ENCODE peak calls at places on chromosomes 6 and 20, in five cellular contexts. G is mesendoderm, B is mesenchymal stem cell, K is IMR-90, Z is neuronal stem cell. N is an unnamed sample.

GRCh38 chr20:58551631-58552030 is 36.4 kb upstream of the APCDD1L start:
- DNase-seq in G (no peak), B (no peak), K (no peak), Z (no peak), N (no peak)

GRCh38 chr20:49052334-49052733 is 6.2 kb downstream of the CSE1L start:
- DNase-seq in G (peak), B (no peak), K (peak), Z (no peak), N (no peak)

GRCh38 chr20:62832951-62833391 is 16.1 kb downstream of the COL9A3 start:
- DNase-seq in G (no peak), B (no peak), K (no peak), Z (no peak), N (no peak)

GRCh38 chr6:91653954-91654843 is 1067.3 kb upstream of the MAP3K7 start:
- DNase-seq in G (peak), B (no peak), K (no peak), Z (no peak), N (no peak)

GRCh38 chr6:139329224-139329623 is 37.4 kb upstream of the TXLNB start:
- DNase-seq in G (no peak), B (no peak), K (no peak), Z (no peak), N (no peak)

GRCh38 chr20:20890751-20891150 is 178.3 kb upstream of the RALGAPA2 start:
- DNase-seq in G (no peak), B (no peak), K (no peak), Z (no peak), N (no peak)

GRCh38 chr6:154367839-154368695 is 11.5 kb upstream of the IPCEF1 start:
- DNase-seq in G (no peak), B (no peak), K (no peak), Z (no peak), N (peak)

GRCh38 chr6:150596439-150596838 is 3.2 kb upstream of the PLEKHG1 start:
- DNase-seq in G (no peak), B (no peak), K (no peak), Z (no peak), N (no peak)

GRCh38 chr20:51563597-51564332 is 21.2 kb upstream of the NFATC2 start:
- DNase-seq in G (peak), B (peak), K (peak), Z (no peak), N (peak)

DNA sequence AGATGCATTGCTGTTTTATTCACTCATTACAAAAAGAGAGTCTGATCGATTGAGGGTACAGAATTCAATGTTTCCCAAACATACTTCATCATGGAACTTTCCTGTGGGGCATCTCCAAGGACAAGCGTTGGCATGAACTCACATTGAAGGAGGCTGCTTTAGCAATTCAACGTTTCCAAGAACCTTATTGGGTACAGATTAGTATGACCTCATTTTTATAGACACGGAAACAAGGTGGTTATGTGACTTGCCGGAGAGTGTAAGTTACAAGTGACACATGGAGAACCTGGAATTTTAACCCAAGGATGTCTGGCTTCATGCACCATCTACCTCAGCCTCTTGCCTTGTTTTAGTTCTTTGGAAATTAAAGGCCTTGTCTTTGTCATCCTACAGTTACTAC is 8.8 kb downstream of the GPR31 start:
- DNase-seq in G (no peak), B (no peak), K (no peak), Z (no peak), N (no peak)
- H2BK120ac ChIP-seq in G (no peak), B (no peak), K (no peak), Z (no peak), N (no peak)

GRCh38 chr6:111483736-111484654 is 977 bp upstream of the REV3L start:
- DNase-seq in G (peak), B (peak), K (peak), Z (peak), N (peak)
- H2BK120ac ChIP-seq in G (peak), B (peak), K (peak), Z (peak), N (peak)

DNA sequence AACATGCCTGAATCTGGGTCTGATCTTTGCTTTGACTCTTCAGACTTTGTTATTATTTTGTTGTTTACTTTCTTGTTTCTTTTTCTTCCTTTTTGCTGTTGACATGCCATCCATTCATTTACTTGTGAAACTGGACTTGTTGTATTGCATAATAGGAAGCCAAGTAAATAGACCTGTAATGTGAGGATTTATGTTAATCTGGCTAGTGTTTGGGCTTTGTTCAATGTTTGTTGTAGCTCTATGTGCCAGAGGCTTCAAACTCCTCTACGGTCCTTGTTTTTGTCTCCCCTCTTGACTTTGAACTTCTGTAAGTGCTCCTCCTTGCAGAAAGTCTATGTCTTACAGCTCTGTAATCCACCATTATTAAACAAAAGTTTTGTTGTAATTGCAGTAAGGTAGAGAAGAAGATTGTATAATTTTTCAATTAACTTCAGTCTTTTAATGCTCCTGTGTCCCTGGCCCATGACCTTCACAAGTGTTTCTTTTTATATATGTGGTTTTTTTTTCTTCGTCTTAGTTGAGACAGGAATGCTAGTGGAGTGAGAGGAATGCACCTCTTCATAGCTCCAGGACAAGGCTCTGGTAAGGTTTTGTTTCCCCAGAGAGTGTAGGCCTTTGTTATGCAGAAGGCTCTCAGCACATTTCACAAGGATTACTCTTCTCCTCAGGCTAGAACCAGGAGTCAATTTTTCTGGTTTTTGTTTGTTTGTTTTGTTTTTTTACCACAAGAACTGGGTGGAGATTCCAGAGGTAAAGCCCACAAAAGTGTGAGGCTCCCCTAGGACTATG is 1061.8 kb upstream of the CITED2 start:
- DNase-seq in G (peak), B (peak), K (peak), Z (peak), N (peak)
- H2BK120ac ChIP-seq in G (peak), B (no peak), K (peak), Z (no peak), N (peak)

GRCh38 chr6:30883743-30884520 is at the start of gene DDR1:
- DNase-seq in G (peak), B (peak), K (peak), Z (peak), N (peak)
- H2BK120ac ChIP-seq in G (peak), B (peak), K (peak), Z (peak), N (peak)

DNA sequence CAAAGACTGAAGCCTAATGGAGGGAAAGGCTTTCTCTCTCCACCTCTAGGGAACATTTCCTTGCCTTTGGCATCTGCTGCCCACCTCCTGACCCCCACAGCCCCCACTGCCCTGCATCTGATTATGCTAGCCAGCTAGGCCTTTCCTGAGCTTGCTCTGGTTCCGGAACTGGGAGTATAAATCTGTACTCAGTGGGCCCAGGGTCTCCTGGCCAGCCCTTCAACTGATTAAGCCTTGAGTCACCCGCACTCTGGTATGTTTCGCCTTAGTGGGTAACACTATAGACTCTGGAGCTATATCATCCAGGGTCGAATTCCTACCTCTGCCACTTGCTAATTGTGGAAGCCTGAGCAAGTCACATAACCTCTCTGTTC is 45.6 kb upstream of the RIPOR2 start:
- DNase-seq in G (peak), B (peak), K (peak), Z (no peak), N (no peak)
- H2BK120ac ChIP-seq in G (peak), B (no peak), K (peak), Z (no peak), N (no peak)

DNA sequence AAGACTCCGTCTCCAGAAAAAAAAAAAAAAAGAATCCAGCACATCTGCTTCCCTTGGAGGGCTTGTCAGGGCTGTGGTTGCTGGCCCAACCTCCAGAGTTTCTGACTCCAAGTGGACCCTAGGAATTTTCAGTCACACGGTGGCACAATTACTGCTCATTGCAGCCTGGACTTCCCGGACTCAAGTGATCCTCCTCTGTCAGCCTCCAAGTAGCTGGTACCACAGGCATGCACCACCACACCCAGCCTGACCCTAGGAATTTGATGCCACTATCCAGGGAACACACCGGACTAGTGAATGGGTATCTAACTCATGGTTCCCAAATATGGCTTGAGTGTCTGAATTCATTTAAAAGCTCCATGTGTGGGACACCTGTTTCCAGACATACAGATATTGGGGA is 9.8 kb upstream of the MAPRE1 start:
- DNase-seq in G (no peak), B (no peak), K (no peak), Z (no peak), N (no peak)
- H2BK120ac ChIP-seq in G (no peak), B (no peak), K (no peak), Z (no peak), N (no peak)

GRCh38 chr6:163705923-163706322 is 291.4 kb downstream of the QKI start:
- DNase-seq in G (no peak), B (no peak), K (no peak), Z (no peak), N (no peak)
- H2BK120ac ChIP-seq in G (no peak), B (no peak), K (no peak), Z (no peak), N (no peak)

GRCh38 chr6:36596359-36596758 is 2.2 kb downstream of the SRSF3 start:
- DNase-seq in G (no peak), B (no peak), K (no peak), Z (no peak), N (no peak)

GRCh38 chr6:36594029-36594815 is at the start of gene SRSF3:
- DNase-seq in G (peak), B (peak), K (peak), Z (peak), N (peak)

GRCh38 chr6:36592221-36592655 is 1.9 kb upstream of the SRSF3 start:
- DNase-seq in G (no peak), B (no peak), K (no peak), Z (no peak), N (no peak)

GRCh38 chr6:36595168-36595818 is 1.1 kb downstream of the SRSF3 start:
- DNase-seq in G (peak), B (peak), K (peak), Z (no peak), N (peak)

DNA sequence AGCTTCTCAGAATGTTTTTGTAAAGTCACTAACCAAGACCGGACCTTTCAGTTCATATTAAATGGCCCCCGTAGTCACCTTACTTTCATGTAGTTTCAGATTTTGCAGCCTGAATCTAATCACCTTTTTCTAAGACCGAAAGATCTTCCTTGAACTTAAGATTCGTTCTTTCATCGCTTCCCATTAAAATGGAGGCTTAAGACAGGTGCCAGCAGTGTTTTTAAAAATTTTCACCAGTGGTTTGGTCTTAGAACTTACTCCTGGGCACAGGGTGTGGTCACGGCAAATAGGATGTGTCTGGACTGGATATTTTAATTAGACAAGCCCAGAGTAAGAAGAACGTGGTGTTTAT is 630 bp downstream of the SRSF3 start:
- DNase-seq in G (no peak), B (no peak), K (no peak), Z (no peak), N (peak)
- H2BK120ac ChIP-seq in G (no peak), B (no peak), K (peak), Z (no peak), N (peak)

DNA sequence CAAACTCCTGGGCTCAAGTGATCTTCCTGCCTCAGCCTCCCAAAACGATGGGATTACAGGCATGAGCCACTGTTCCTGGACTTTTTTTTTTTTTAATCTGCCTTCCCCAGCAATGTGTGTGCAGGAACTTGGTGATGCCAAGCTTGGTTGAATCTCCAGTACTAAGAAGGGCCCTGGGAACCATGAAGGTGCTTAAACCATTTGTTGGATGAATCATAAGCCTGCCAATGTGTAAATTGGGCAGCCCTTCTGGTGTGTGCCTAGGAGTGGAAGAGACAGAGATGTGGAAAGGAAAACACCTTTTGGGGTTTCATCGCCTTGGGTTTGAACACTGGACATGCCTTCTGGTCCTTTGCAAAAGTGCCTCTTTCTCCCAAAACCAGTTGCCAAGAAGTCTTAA is 7.1 kb upstream of the SPO11 start:
- DNase-seq in G (no peak), B (no peak), K (no peak), Z (no peak), N (no peak)
- H2BK120ac ChIP-seq in G (no peak), B (no peak), K (no peak), Z (no peak), N (no peak)

DNA sequence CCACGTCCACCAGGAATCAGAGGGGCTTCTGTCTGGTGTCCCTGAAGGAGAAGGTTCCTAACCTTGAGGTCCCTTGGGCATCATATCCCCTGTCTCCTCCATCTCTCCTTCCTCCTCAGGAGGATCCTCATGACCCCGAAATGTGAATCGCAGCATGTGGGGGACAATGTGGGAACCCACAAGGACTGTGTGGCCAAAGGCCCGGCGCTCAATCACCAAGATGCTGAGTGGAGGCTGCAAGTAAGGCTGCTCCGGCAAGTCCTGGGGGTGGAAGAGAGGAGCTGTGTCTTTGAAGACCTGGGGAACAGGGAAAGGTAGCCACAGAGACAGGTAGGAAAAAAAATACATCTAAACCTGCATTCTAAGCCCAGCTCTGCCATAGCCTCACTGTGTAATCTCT is 36.4 kb upstream of the SPAG4 start:
- DNase-seq in G (no peak), B (no peak), K (no peak), Z (no peak), N (no peak)
- H2BK120ac ChIP-seq in G (no peak), B (no peak), K (no peak), Z (no peak), N (no peak)